ENCODE peak calls at places on chromosomes 16 and 17, in five cellular contexts. C, T, K, S and I are unnamed samples. For H3K27me3, the result is how much of the 10 kb centered on the place peaks cover.

GRCh38 chr17:2056221-2057129 is 1.6 kb downstream of the HIC1 start:
- DNase-seq in S (peak), T (no peak), K (peak), C (no peak), I (peak)

GRCh38 chr16:58127033-58127556 is 2.1 kb downstream of the CFAP20 start:
- DNase-seq in C (no peak), T (no peak), K (peak), S (no peak), I (no peak)

GRCh38 chr17:39261286-39261685 is 35.5 kb upstream of the STAC2 start:
- DNase-seq in C (no peak), S (no peak), K (no peak), T (no peak), I (no peak)

GRCh38 chr17:30600830-30601494 is 123.8 kb downstream of the GOSR1 start:
- DNase-seq in T (no peak), C (no peak), K (peak), S (no peak), I (no peak)

GRCh38 chr16:78094998-78095397 is 4.5 kb upstream of the WWOX start:
- DNase-seq in C (no peak), T (no peak), S (no peak), K (no peak), I (no peak)

GRCh38 chr16:57194512-57194911 is 8.4 kb downstream of the RSPRY1 start:
- DNase-seq in C (no peak), S (no peak), K (peak), T (no peak), I (no peak)

GRCh38 chr16:75271441-75272096 is 20.1 kb upstream of the BCAR1 start:
- DNase-seq in T (no peak), S (no peak), C (no peak), K (no peak), I (no peak)

GRCh38 chr17:53032861-53033271 is 789.9 kb upstream of the KIF2B start:
- DNase-seq in S (no peak), K (peak), T (no peak), C (no peak), I (no peak)

GRCh38 chr16:68784721-68785120 is 47.6 kb downstream of the CDH1 start:
- DNase-seq in S (no peak), T (no peak), K (no peak), C (no peak), I (no peak)

GRCh38 chr17:2087597-2088211 is 32.8 kb downstream of the HIC1 start:
- DNase-seq in K (peak), S (no peak), C (no peak), T (no peak), I (peak)

GRCh38 chr17:29873476-29873875 is 56.6 kb downstream of the SSH2 start:
- DNase-seq in K (no peak), C (no peak), T (no peak), S (no peak), I (no peak)

GRCh38 chr16:76650579-76650978 is 373.4 kb downstream of the CNTNAP4 start:
- DNase-seq in T (no peak), C (no peak), S (no peak), K (no peak), I (no peak)

GRCh38 chr16:85245307-85246172 is 133.3 kb upstream of the CIBAR2 start:
- DNase-seq in T (peak), C (no peak), S (no peak), K (peak), I (peak)

GRCh38 chr16:12674096-12674495 is 129.6 kb downstream of the CPPED1 start:
- DNase-seq in T (no peak), S (no peak), C (no peak), K (no peak), I (no peak)

GRCh38 chr17:17994271-17994670 is 21.6 kb downstream of the DRC3 start:
- DNase-seq in C (peak), K (peak), S (no peak), T (peak), I (no peak)

GRCh38 chr16:35881654-35882053 is 2422.2 kb downstream of the TP53TG3F start:
- DNase-seq in T (no peak), C (no peak), K (no peak), S (no peak), I (no peak)

GRCh38 chr16:86833136-86833535 is 254.8 kb downstream of the FOXL1 start:
- DNase-seq in T (no peak), K (peak), S (no peak), C (no peak), I (no peak)

GRCh38 chr17:4482338-4483011 is 16.2 kb upstream of the SPNS2 start:
- DNase-seq in C (no peak), K (no peak), S (no peak), T (peak), I (no peak)

GRCh38 chr17:43766413-43767052 is 7.9 kb upstream of the SOST start:
- DNase-seq in C (peak), T (peak), K (peak), S (peak), I (peak)

GRCh38 chr16:65106792-65107191 is 15.1 kb downstream of the CDH11 start:
- DNase-seq in K (no peak), S (no peak), T (no peak), C (no peak), I (no peak)
- H3K27me3 ChIP-seq in K (under half), S (under half), T (under half), C (under half), I (under half)

GRCh38 chr17:36683387-36683786 is 82.0 kb downstream of the MRM1 start:
- DNase-seq in S (no peak), K (no peak), T (no peak), C (no peak), I (no peak)

GRCh38 chr17:36679815-36680467 is 78.6 kb downstream of the MRM1 start:
- DNase-seq in K (no peak), S (no peak), T (no peak), C (no peak), I (no peak)

GRCh38 chr17:36686123-36686669 is 84.8 kb downstream of the MRM1 start:
- DNase-seq in T (no peak), C (no peak), S (no peak), K (no peak), I (no peak)

GRCh38 chr17:36680701-36681202 is 79.4 kb downstream of the MRM1 start:
- DNase-seq in S (no peak), K (no peak), C (no peak), T (no peak), I (no peak)

GRCh38 chr17:36682804-36683203 is 81.4 kb downstream of the MRM1 start:
- DNase-seq in C (no peak), K (no peak), T (no peak), S (no peak), I (no peak)
- H3K27me3 ChIP-seq in C (half or more), K (under half), T (under half), S (under half), I (under half)

GRCh38 chr17:37386462-37386861 is 10.7 kb downstream of the C17orf78 start:
- DNase-seq in K (no peak), T (no peak), S (no peak), C (no peak), I (no peak)

GRCh38 chr17:37385439-37385990 is 9.7 kb downstream of the C17orf78 start:
- DNase-seq in S (no peak), K (no peak), T (no peak), C (no peak), I (no peak)

GRCh38 chr17:37391146-37391545 is 15.4 kb downstream of the C17orf78 start:
- DNase-seq in T (no peak), K (no peak), C (no peak), S (no peak), I (no peak)

GRCh38 chr17:37389160-37389559 is 13.4 kb downstream of the C17orf78 start:
- DNase-seq in T (no peak), C (no peak), S (no peak), K (no peak), I (no peak)

GRCh38 chr17:37388266-37388665 is 12.5 kb downstream of the C17orf78 start:
- DNase-seq in S (no peak), C (no peak), T (no peak), K (no peak), I (no peak)
- H3K27me3 ChIP-seq in S (under half), C (under half), T (under half), K (under half), I (under half)

GRCh38 chr17:7729841-7730240 is 12.3 kb downstream of the DNAH2 start:
- DNase-seq in T (no peak), S (no peak), K (no peak), C (no peak), I (no peak)
- H3K27me3 ChIP-seq in T (under half), S (under half), K (under half), C (under half), I (under half)

GRCh38 chr17:48392836-48393235 is 37.2 kb downstream of the SKAP1 start:
- DNase-seq in K (no peak), S (no peak), T (no peak), C (no peak), I (no peak)
- H3K27me3 ChIP-seq in K (under half), S (under half), T (under half), C (half or more), I (under half)

GRCh38 chr16:30691907-30692306 is 7.1 kb upstream of the SRCAP start:
- DNase-seq in S (no peak), K (no peak), T (no peak), C (no peak), I (no peak)
- H3K27me3 ChIP-seq in S (under half), K (under half), T (under half), C (under half), I (under half)

DNA sequence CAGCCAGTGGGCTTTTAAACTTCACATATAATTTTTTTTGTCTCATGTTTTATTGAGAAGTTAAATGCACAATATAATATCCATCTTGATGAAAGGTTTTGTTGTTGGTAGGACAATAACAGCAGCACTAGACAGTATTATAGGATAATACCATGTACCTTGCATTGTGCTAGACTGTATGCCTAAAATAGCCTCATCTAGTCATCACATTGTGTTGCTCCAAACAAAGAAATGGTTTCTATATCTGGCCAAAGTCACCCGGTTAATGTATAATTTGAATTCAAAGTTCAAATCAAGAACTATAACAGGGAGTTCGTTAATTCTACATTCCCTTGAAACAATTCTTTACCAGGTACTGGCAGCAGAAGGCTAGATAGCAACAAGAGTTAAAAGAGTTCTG is 104.9 kb downstream of the KCNJ2 start:
- DNase-seq in T (no peak), S (no peak), K (no peak), C (no peak), I (no peak)
- H3K27me3 ChIP-seq in T (under half), S (under half), K (under half), C (under half), I (under half)

GRCh38 chr16:55651841-55652824 is 3.7 kb upstream of the SLC6A2 start:
- DNase-seq in K (no peak), S (no peak), T (no peak), C (no peak), I (no peak)
- H3K27me3 ChIP-seq in K (half or more), S (under half), T (half or more), C (half or more), I (under half)

GRCh38 chr17:80479246-80479566 is 2.8 kb upstream of the NPTX1 start:
- DNase-seq in C (no peak), K (no peak), S (no peak), T (no peak), I (no peak)

GRCh38 chr17:80481284-80482057 is 5.1 kb upstream of the NPTX1 start:
- DNase-seq in T (peak), C (no peak), K (no peak), S (no peak), I (no peak)

GRCh38 chr17:80482555-80483308 is 6.3 kb upstream of the NPTX1 start:
- DNase-seq in S (no peak), C (no peak), T (no peak), K (no peak), I (no peak)

GRCh38 chr17:80480248-80480647 is 3.8 kb upstream of the NPTX1 start:
- DNase-seq in T (no peak), S (no peak), C (no peak), K (no peak), I (no peak)

DNA sequence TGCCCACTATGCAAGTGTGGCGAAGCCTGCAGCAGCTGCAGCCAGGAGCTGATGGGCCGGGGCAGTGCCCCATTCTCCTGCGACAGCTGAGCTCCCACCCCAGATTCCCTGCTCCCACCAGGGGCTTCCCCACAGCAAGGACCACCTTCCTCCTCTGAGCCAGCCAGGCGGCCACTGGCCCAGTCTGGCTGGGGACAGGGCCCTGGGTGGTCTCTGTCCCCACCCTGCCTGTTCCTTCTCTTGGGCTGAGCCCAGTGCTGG is 5.6 kb upstream of the NPTX1 start:
- DNase-seq in T (no peak), C (no peak), S (no peak), K (no peak), I (no peak)
- H3K27me3 ChIP-seq in T (half or more), C (half or more), S (under half), K (half or more), I (half or more)

DNA sequence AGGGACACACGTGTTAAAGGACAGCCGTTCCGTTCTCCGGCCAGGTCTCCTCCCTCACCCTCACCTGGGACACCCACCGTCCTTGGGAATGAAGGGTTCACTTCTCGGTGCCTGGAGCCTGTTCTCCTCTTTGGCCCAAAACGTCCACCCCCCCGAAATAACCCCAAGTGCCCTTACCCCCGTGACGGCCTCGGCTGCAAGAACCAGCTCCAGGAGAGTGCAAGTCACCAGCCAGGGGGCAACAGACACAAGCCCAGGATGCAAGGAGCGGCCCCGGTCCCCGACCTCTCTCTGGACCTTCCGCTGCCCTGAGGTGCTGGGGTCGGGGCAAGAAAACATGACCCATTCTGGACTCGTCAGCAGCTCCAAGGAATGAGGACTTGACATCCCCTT is 20.0 kb upstream of the UBE2I start:
- DNase-seq in C (no peak), S (no peak), K (no peak), T (no peak), I (no peak)
- H3K27me3 ChIP-seq in C (half or more), S (under half), K (under half), T (half or more), I (half or more)